ENCODE peak calls at places on chromosomes 11 and 22, in five cellular contexts. One of them, this sample, is unnamed.

GRCh38 chr11:120858740-120859139 is 165.2 kb upstream of the TBCEL start:
- DNase-seq in PC-3: peak
- DNase-seq in stomach: no peak
- DNase-seq in cardiac muscle cell: peak
- DNase-seq in CD8-positive, alpha-beta T cell: no peak
- DNase-seq in this sample: no peak

GRCh38 chr22:47206185-47206584 is 443.7 kb downstream of the TBC1D22A start:
- DNase-seq in PC-3: no peak
- DNase-seq in stomach: no peak
- DNase-seq in cardiac muscle cell: no peak
- DNase-seq in CD8-positive, alpha-beta T cell: no peak
- DNase-seq in this sample: peak

GRCh38 chr11:91248199-91248807 is 976.3 kb upstream of the FAT3 start:
- DNase-seq in PC-3: peak
- DNase-seq in stomach: peak
- DNase-seq in cardiac muscle cell: peak
- DNase-seq in CD8-positive, alpha-beta T cell: no peak
- DNase-seq in this sample: no peak

GRCh38 chr11:120517390-120518315 is 6.1 kb downstream of the GRIK4 start:
- DNase-seq in PC-3: no peak
- DNase-seq in stomach: no peak
- DNase-seq in cardiac muscle cell: peak
- DNase-seq in CD8-positive, alpha-beta T cell: no peak
- DNase-seq in this sample: no peak

GRCh38 chr11:45725776-45726606 is 60.6 kb upstream of the CHST1 start:
- DNase-seq in PC-3: no peak
- DNase-seq in stomach: no peak
- DNase-seq in cardiac muscle cell: no peak
- DNase-seq in CD8-positive, alpha-beta T cell: no peak
- DNase-seq in this sample: no peak

GRCh38 chr22:27719033-27719341 is 82.6 kb downstream of the MN1 start:
- DNase-seq in PC-3: no peak
- DNase-seq in stomach: no peak
- DNase-seq in cardiac muscle cell: no peak
- DNase-seq in CD8-positive, alpha-beta T cell: no peak
- DNase-seq in this sample: no peak

GRCh38 chr11:45857834-45858492 is 10.7 kb downstream of the CRY2 start:
- DNase-seq in PC-3: no peak
- DNase-seq in stomach: peak
- DNase-seq in cardiac muscle cell: peak
- DNase-seq in CD8-positive, alpha-beta T cell: no peak
- DNase-seq in this sample: no peak

GRCh38 chr11:66335531-66336233 is 552 bp downstream of the RIN1 start:
- DNase-seq in PC-3: peak
- DNase-seq in stomach: no peak
- DNase-seq in cardiac muscle cell: peak
- DNase-seq in CD8-positive, alpha-beta T cell: no peak
- DNase-seq in this sample: peak

GRCh38 chr22:32728291-32728690 is 73.2 kb upstream of the TIMP3 start:
- DNase-seq in PC-3: no peak
- DNase-seq in stomach: no peak
- DNase-seq in cardiac muscle cell: no peak
- DNase-seq in CD8-positive, alpha-beta T cell: no peak
- DNase-seq in this sample: no peak

GRCh38 chr11:18540207-18541009 is 13.7 kb upstream of the TSG101 start:
- DNase-seq in PC-3: peak
- DNase-seq in stomach: no peak
- DNase-seq in cardiac muscle cell: peak
- DNase-seq in CD8-positive, alpha-beta T cell: no peak
- DNase-seq in this sample: no peak

GRCh38 chr11:70510571-70510970 is 112.2 kb downstream of the CTTN start:
- DNase-seq in PC-3: no peak
- DNase-seq in stomach: no peak
- DNase-seq in cardiac muscle cell: no peak
- DNase-seq in CD8-positive, alpha-beta T cell: no peak
- DNase-seq in this sample: no peak

GRCh38 chr11:61816736-61817455 is at the start of gene FADS1:
- DNase-seq in PC-3: peak
- DNase-seq in stomach: peak
- DNase-seq in cardiac muscle cell: peak
- DNase-seq in CD8-positive, alpha-beta T cell: peak
- DNase-seq in this sample: peak

GRCh38 chr11:90204832-90205646 is 17.8 kb downstream of the CHORDC1 start:
- DNase-seq in PC-3: peak
- DNase-seq in stomach: no peak
- DNase-seq in cardiac muscle cell: peak
- DNase-seq in CD8-positive, alpha-beta T cell: no peak
- DNase-seq in this sample: no peak

GRCh38 chr22:46538816-46539163 is 1.4 kb upstream of the CELSR1 start:
- DNase-seq in PC-3: peak
- DNase-seq in stomach: no peak
- DNase-seq in cardiac muscle cell: no peak
- DNase-seq in CD8-positive, alpha-beta T cell: no peak
- DNase-seq in this sample: no peak

GRCh38 chr22:36442506-36443197 is 38.8 kb downstream of the TXN2 start:
- DNase-seq in PC-3: no peak
- DNase-seq in stomach: no peak
- DNase-seq in cardiac muscle cell: no peak
- DNase-seq in CD8-positive, alpha-beta T cell: no peak
- DNase-seq in this sample: no peak

GRCh38 chr22:17973217-17973616 is 51.1 kb downstream of the MICAL3 start:
- DNase-seq in PC-3: no peak
- DNase-seq in stomach: no peak
- DNase-seq in cardiac muscle cell: no peak
- DNase-seq in CD8-positive, alpha-beta T cell: no peak
- DNase-seq in this sample: no peak

GRCh38 chr11:78449866-78450265 is 32.2 kb upstream of the GAB2 start:
- DNase-seq in PC-3: no peak
- DNase-seq in stomach: no peak
- DNase-seq in cardiac muscle cell: no peak
- DNase-seq in CD8-positive, alpha-beta T cell: no peak
- DNase-seq in this sample: no peak

GRCh38 chr22:36772451-36772850 is 3.5 kb downstream of the IFT27 start:
- DNase-seq in PC-3: no peak
- DNase-seq in stomach: no peak
- DNase-seq in cardiac muscle cell: no peak
- DNase-seq in CD8-positive, alpha-beta T cell: no peak
- DNase-seq in this sample: no peak

GRCh38 chr11:117647872-117648271 is 149.1 kb downstream of the DSCAML1 start:
- DNase-seq in PC-3: no peak
- DNase-seq in stomach: no peak
- DNase-seq in cardiac muscle cell: no peak
- DNase-seq in CD8-positive, alpha-beta T cell: no peak
- DNase-seq in this sample: no peak

GRCh38 chr22:49072996-49073645 is 754.6 kb downstream of the BRD1 start:
- DNase-seq in PC-3: no peak
- DNase-seq in stomach: no peak
- DNase-seq in cardiac muscle cell: no peak
- DNase-seq in CD8-positive, alpha-beta T cell: no peak
- DNase-seq in this sample: no peak

GRCh38 chr22:48720662-48721393 is 1106.8 kb downstream of the BRD1 start:
- DNase-seq in PC-3: no peak
- DNase-seq in stomach: no peak
- DNase-seq in cardiac muscle cell: no peak
- DNase-seq in CD8-positive, alpha-beta T cell: no peak
- DNase-seq in this sample: no peak

GRCh38 chr22:38951734-38952133 is 5.7 kb upstream of the APOBEC3A start:
- DNase-seq in PC-3: no peak
- DNase-seq in stomach: no peak
- DNase-seq in cardiac muscle cell: no peak
- DNase-seq in CD8-positive, alpha-beta T cell: no peak
- DNase-seq in this sample: no peak

GRCh38 chr22:36084717-36085116 is 56.1 kb upstream of the RBFOX2 start:
- DNase-seq in PC-3: no peak
- DNase-seq in stomach: no peak
- DNase-seq in cardiac muscle cell: no peak
- DNase-seq in CD8-positive, alpha-beta T cell: no peak
- DNase-seq in this sample: no peak

GRCh38 chr11:113242767-113243397 is 71.5 kb upstream of the TTC12 start:
- DNase-seq in PC-3: no peak
- DNase-seq in stomach: no peak
- DNase-seq in cardiac muscle cell: no peak
- DNase-seq in CD8-positive, alpha-beta T cell: no peak
- DNase-seq in this sample: no peak

GRCh38 chr11:121929581-121929980 is 186.4 kb downstream of the BLID start:
- DNase-seq in PC-3: peak
- DNase-seq in stomach: no peak
- DNase-seq in cardiac muscle cell: peak
- DNase-seq in CD8-positive, alpha-beta T cell: no peak
- DNase-seq in this sample: no peak

GRCh38 chr11:65862191-65862735 is 2.0 kb downstream of the MUS81 start:
- DNase-seq in PC-3: no peak
- DNase-seq in stomach: no peak
- DNase-seq in cardiac muscle cell: no peak
- DNase-seq in CD8-positive, alpha-beta T cell: no peak
- DNase-seq in this sample: no peak

GRCh38 chr11:72647882-72648281 is 26.3 kb downstream of the PDE2A start:
- DNase-seq in PC-3: no peak
- DNase-seq in stomach: no peak
- DNase-seq in cardiac muscle cell: no peak
- DNase-seq in CD8-positive, alpha-beta T cell: no peak
- DNase-seq in this sample: no peak

GRCh38 chr22:36727110-36727509 is 23.6 kb upstream of the CACNG2 start:
- DNase-seq in PC-3: no peak
- DNase-seq in stomach: no peak
- DNase-seq in cardiac muscle cell: no peak
- DNase-seq in CD8-positive, alpha-beta T cell: no peak
- DNase-seq in this sample: peak

GRCh38 chr11:74253361-74253760 is 58.1 kb downstream of the P4HA3 start:
- DNase-seq in PC-3: no peak
- DNase-seq in stomach: no peak
- DNase-seq in cardiac muscle cell: no peak
- DNase-seq in CD8-positive, alpha-beta T cell: no peak
- DNase-seq in this sample: no peak

GRCh38 chr11:27618591-27618990 is 81.7 kb downstream of the BDNF start:
- DNase-seq in PC-3: peak
- DNase-seq in stomach: no peak
- DNase-seq in cardiac muscle cell: no peak
- DNase-seq in CD8-positive, alpha-beta T cell: no peak
- DNase-seq in this sample: no peak

DNA sequence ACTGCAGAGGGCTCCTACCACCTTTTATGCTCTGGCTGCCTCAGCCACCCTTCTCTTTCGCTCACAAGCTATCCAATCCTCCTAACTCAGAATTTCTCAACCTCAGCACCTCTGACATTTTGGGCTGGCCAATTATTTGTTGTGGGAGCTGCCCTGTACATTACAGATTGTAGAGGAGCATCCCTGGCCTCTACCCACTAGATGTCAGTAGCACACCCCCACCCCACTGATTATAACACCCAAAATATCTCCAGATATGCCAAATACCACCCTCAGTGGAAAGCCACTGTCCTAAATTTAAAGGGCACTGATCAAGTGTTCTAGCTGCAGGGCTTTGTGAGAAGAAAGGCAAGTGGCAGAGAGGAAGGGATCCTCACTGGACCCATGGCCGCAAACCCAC is 443.1 kb downstream of the SOX6 start:
- DNase-seq in PC-3: no peak
- DNase-seq in stomach: no peak
- DNase-seq in cardiac muscle cell: no peak
- DNase-seq in CD8-positive, alpha-beta T cell: no peak
- DNase-seq in this sample: no peak
- TF ChIP-seq CTCF in PC-3: no peak
- TF ChIP-seq CTCF in stomach: no peak
- TF ChIP-seq CTCF in cardiac muscle cell: peak
- TF ChIP-seq CTCF in CD8-positive, alpha-beta T cell: no peak
- TF ChIP-seq CTCF in this sample: peak

GRCh38 chr22:41401781-41402648 is 20.3 kb downstream of the TEF start:
- DNase-seq in PC-3: peak
- DNase-seq in stomach: peak
- DNase-seq in cardiac muscle cell: peak
- DNase-seq in CD8-positive, alpha-beta T cell: no peak
- DNase-seq in this sample: peak
- TF ChIP-seq CTCF in PC-3: no peak
- TF ChIP-seq CTCF in stomach: no peak
- TF ChIP-seq CTCF in cardiac muscle cell: no peak
- TF ChIP-seq CTCF in CD8-positive, alpha-beta T cell: no peak
- TF ChIP-seq CTCF in this sample: no peak

GRCh38 chr11:94583213-94583884 is 16.2 kb downstream of the PIWIL4 start:
- DNase-seq in PC-3: no peak
- DNase-seq in stomach: no peak
- DNase-seq in cardiac muscle cell: no peak
- DNase-seq in CD8-positive, alpha-beta T cell: no peak
- DNase-seq in this sample: no peak
- TF ChIP-seq CTCF in PC-3: no peak
- TF ChIP-seq CTCF in stomach: no peak
- TF ChIP-seq CTCF in cardiac muscle cell: no peak
- TF ChIP-seq CTCF in CD8-positive, alpha-beta T cell: no peak
- TF ChIP-seq CTCF in this sample: no peak

GRCh38 chr11:13775471-13775870 is 107.0 kb downstream of the FAR1 start:
- DNase-seq in PC-3: no peak
- DNase-seq in stomach: no peak
- DNase-seq in cardiac muscle cell: no peak
- DNase-seq in CD8-positive, alpha-beta T cell: no peak
- DNase-seq in this sample: no peak

GRCh38 chr11:13769188-13769587 is 100.7 kb downstream of the FAR1 start:
- DNase-seq in PC-3: no peak
- DNase-seq in stomach: no peak
- DNase-seq in cardiac muscle cell: no peak
- DNase-seq in CD8-positive, alpha-beta T cell: no peak
- DNase-seq in this sample: no peak

GRCh38 chr11:13776134-13776815 is 107.8 kb downstream of the FAR1 start:
- DNase-seq in PC-3: peak
- DNase-seq in stomach: no peak
- DNase-seq in cardiac muscle cell: no peak
- DNase-seq in CD8-positive, alpha-beta T cell: peak
- DNase-seq in this sample: no peak

GRCh38 chr11:13767461-13767860 is 99.0 kb downstream of the FAR1 start:
- DNase-seq in PC-3: no peak
- DNase-seq in stomach: no peak
- DNase-seq in cardiac muscle cell: no peak
- DNase-seq in CD8-positive, alpha-beta T cell: no peak
- DNase-seq in this sample: no peak

GRCh38 chr11:13772223-13773046 is 104.0 kb downstream of the FAR1 start:
- DNase-seq in PC-3: peak
- DNase-seq in stomach: no peak
- DNase-seq in cardiac muscle cell: peak
- DNase-seq in CD8-positive, alpha-beta T cell: no peak
- DNase-seq in this sample: no peak
- TF ChIP-seq CTCF in PC-3: peak
- TF ChIP-seq CTCF in stomach: no peak
- TF ChIP-seq CTCF in cardiac muscle cell: peak
- TF ChIP-seq CTCF in CD8-positive, alpha-beta T cell: peak
- TF ChIP-seq CTCF in this sample: peak